ENCODE peak calls at places on chromosomes 16 and 17, in nine cellular contexts. I is hepatic stellate cell; V is A549; K is uterus; D is effector CD4-positive, alpha-beta T cell; Z is stomach; E is SK-N-DZ; R is amniotic stem cell; F is skeletal muscle cell. T is an unnamed sample.

GRCh38 chr16:27251561-27252205 is 16.9 kb downstream of the NSMCE1 start:
- DNase-seq in K (no peak), E (no peak), Z (no peak), I (no peak), F (no peak), V (no peak), D (no peak), R (no peak), T (no peak)

GRCh38 chr16:4263504-4264436 is 9.1 kb downstream of the TFAP4 start:
- DNase-seq in R (peak; percentile 27), D (no peak), K (peak; percentile 92), V (peak; percentile 43), Z (peak; percentile 47), I (peak; percentile 91), F (peak; percentile 72), E (peak; percentile 88), T (peak; percentile 95)

GRCh38 chr17:38967290-38967738 is at the start of gene FBXO47:
- DNase-seq in V (peak; percentile 92), F (peak; percentile 45), R (no peak), D (peak; percentile 66), Z (peak; percentile 89), E (peak; percentile 71), I (peak; percentile 35), K (peak; percentile 96), T (peak; percentile 92)

GRCh38 chr16:49492090-49492801 is 118.6 kb downstream of the C16orf78 start:
- DNase-seq in V (peak; percentile 68), K (peak; percentile 43), Z (peak; percentile 44), I (peak; percentile 74), E (peak; percentile 55), F (no peak), D (no peak), R (no peak), T (peak; percentile 61)

GRCh38 chr17:37327341-37328090 is 48.3 kb upstream of the C17orf78 start:
- DNase-seq in Z (no peak), R (no peak), V (no peak), K (no peak), D (no peak), I (peak; percentile 19), E (no peak), F (peak; percentile 48), T (no peak)

GRCh38 chr16:67551972-67552371 is 10.4 kb upstream of the CTCF start:
- DNase-seq in Z (no peak), D (no peak), V (no peak), I (no peak), F (no peak), K (no peak), E (no peak), R (no peak), T (no peak)

GRCh38 chr17:43385046-43385831 is 13.6 kb upstream of the ARL4D start:
- DNase-seq in R (no peak), E (no peak), F (no peak), I (no peak), Z (no peak), D (no peak), K (no peak), V (no peak), T (peak; percentile 7)

GRCh38 chr16:73161977-73162376 is 114.0 kb upstream of the ZFHX3 start:
- DNase-seq in R (no peak), K (no peak), F (no peak), E (no peak), V (no peak), D (no peak), I (no peak), Z (no peak), T (no peak)

GRCh38 chr16:14315683-14316320 is 244.7 kb downstream of the MRTFB start:
- DNase-seq in V (no peak), I (no peak), R (no peak), F (no peak), E (no peak), D (no peak), K (no peak), Z (no peak), T (no peak)

GRCh38 chr16:87092958-87093357 is 224.2 kb downstream of the C16orf95 start:
- DNase-seq in I (no peak), D (no peak), F (no peak), R (no peak), E (no peak), K (no peak), Z (no peak), V (no peak), T (no peak)

GRCh38 chr17:13919818-13920217 is 149.5 kb upstream of the COX10 start:
- DNase-seq in D (no peak), K (no peak), Z (no peak), I (no peak), R (no peak), V (no peak), E (no peak), F (no peak), T (no peak)

GRCh38 chr17:45043813-45044540 is 7.5 kb downstream of the DCAKD start:
- DNase-seq in K (no peak), R (no peak), V (no peak), E (no peak), Z (no peak), I (no peak), D (no peak), F (no peak), T (no peak)

GRCh38 chr17:13596241-13596941 is 5.3 kb downstream of the HS3ST3A1 start:
- DNase-seq in K (no peak), E (no peak), F (no peak), D (no peak), I (no peak), V (no peak), Z (no peak), R (no peak), T (peak; percentile 19)

GRCh38 chr17:27646232-27646631 is 15.2 kb downstream of the LGALS9 start:
- DNase-seq in R (no peak), V (no peak), E (no peak), K (no peak), F (no peak), I (no peak), Z (no peak), D (no peak), T (no peak)

GRCh38 chr17:752620-753219 is 656 bp upstream of the GEMIN4 start:
- DNase-seq in D (no peak), V (peak; percentile 45), E (no peak), K (peak; percentile 80), Z (peak; percentile 76), R (no peak), I (peak; percentile 55), F (no peak), T (peak; percentile 79)

GRCh38 chr17:68381076-68381900 is 76.0 kb downstream of the WIPI1 start:
- DNase-seq in Z (peak; percentile 41), I (peak; percentile 37), D (no peak), V (no peak), E (no peak), K (peak; percentile 81), R (peak; percentile 78), F (peak; percentile 87), T (no peak)

GRCh38 chr17:3788200-3788599 is 12.8 kb downstream of the ITGAE start:
- DNase-seq in Z (no peak), R (no peak), E (no peak), F (no peak), V (no peak), D (no peak), K (no peak), I (no peak), T (no peak)

GRCh38 chr16:74623214-74623842 is 16.4 kb upstream of the GLG1 start:
- DNase-seq in Z (peak; percentile 7), E (peak; percentile 44), K (no peak), V (peak; percentile 57), F (no peak), R (peak; percentile 37), I (peak; percentile 43), D (no peak), T (no peak)

T was measured in ovary.